ENCODE peak calls at places on chromosomes 12 and 14, in ten cellular contexts. One of them, this sample, is unnamed.

GRCh38 chr14:59161571-59162175 is 26.8 kb upstream of the DAAM1 start:
- DNase-seq in activated B cell treated with CpG ODN at 0.5 μM for 24 hours: no peak
- DNase-seq in nephron progenitor cell: peak
- DNase-seq in uterus: peak
- DNase-seq in astrocyte of the cerebellum: peak
- DNase-seq in pancreas: no peak
- DNase-seq in GM13977: peak
- DNase-seq in HepG2: peak
- DNase-seq in dorsolateral prefrontal cortex: no peak
- DNase-seq in PC-3: peak
- DNase-seq in this sample: peak

GRCh38 chr12:21296751-21297406 is 37.8 kb downstream of the SLCO1A2 start:
- DNase-seq in activated B cell treated with CpG ODN at 0.5 μM for 24 hours: no peak
- DNase-seq in nephron progenitor cell: peak
- DNase-seq in uterus: no peak
- DNase-seq in astrocyte of the cerebellum: peak
- DNase-seq in pancreas: peak
- DNase-seq in GM13977: peak
- DNase-seq in HepG2: no peak
- DNase-seq in dorsolateral prefrontal cortex: no peak
- DNase-seq in PC-3: peak
- DNase-seq in this sample: peak

GRCh38 chr12:63792333-63792732 is 12.6 kb downstream of the RXYLT1 start:
- DNase-seq in activated B cell treated with CpG ODN at 0.5 μM for 24 hours: no peak
- DNase-seq in nephron progenitor cell: no peak
- DNase-seq in uterus: no peak
- DNase-seq in astrocyte of the cerebellum: no peak
- DNase-seq in pancreas: no peak
- DNase-seq in GM13977: no peak
- DNase-seq in HepG2: no peak
- DNase-seq in dorsolateral prefrontal cortex: no peak
- DNase-seq in PC-3: no peak
- DNase-seq in this sample: no peak

GRCh38 chr14:75389679-75390078 is 38.1 kb upstream of the JDP2 start:
- DNase-seq in activated B cell treated with CpG ODN at 0.5 μM for 24 hours: no peak
- DNase-seq in nephron progenitor cell: no peak
- DNase-seq in uterus: no peak
- DNase-seq in astrocyte of the cerebellum: no peak
- DNase-seq in pancreas: no peak
- DNase-seq in GM13977: no peak
- DNase-seq in HepG2: no peak
- DNase-seq in dorsolateral prefrontal cortex: no peak
- DNase-seq in PC-3: peak
- DNase-seq in this sample: no peak

GRCh38 chr14:32648434-32648833 is 290.2 kb upstream of the NPAS3 start:
- DNase-seq in activated B cell treated with CpG ODN at 0.5 μM for 24 hours: no peak
- DNase-seq in nephron progenitor cell: no peak
- DNase-seq in uterus: no peak
- DNase-seq in astrocyte of the cerebellum: no peak
- DNase-seq in pancreas: no peak
- DNase-seq in GM13977: no peak
- DNase-seq in HepG2: no peak
- DNase-seq in dorsolateral prefrontal cortex: no peak
- DNase-seq in PC-3: peak
- DNase-seq in this sample: no peak

GRCh38 chr12:10212623-10213131 is at the start of gene GABARAPL1:
- DNase-seq in activated B cell treated with CpG ODN at 0.5 μM for 24 hours: peak
- DNase-seq in nephron progenitor cell: peak
- DNase-seq in uterus: peak
- DNase-seq in astrocyte of the cerebellum: peak
- DNase-seq in pancreas: peak
- DNase-seq in GM13977: peak
- DNase-seq in HepG2: peak
- DNase-seq in dorsolateral prefrontal cortex: peak
- DNase-seq in PC-3: peak
- DNase-seq in this sample: peak

GRCh38 chr14:26276757-26277156 is 321.1 kb downstream of the NOVA1 start:
- DNase-seq in activated B cell treated with CpG ODN at 0.5 μM for 24 hours: no peak
- DNase-seq in nephron progenitor cell: peak
- DNase-seq in uterus: no peak
- DNase-seq in astrocyte of the cerebellum: no peak
- DNase-seq in pancreas: no peak
- DNase-seq in GM13977: no peak
- DNase-seq in HepG2: no peak
- DNase-seq in dorsolateral prefrontal cortex: no peak
- DNase-seq in PC-3: peak
- DNase-seq in this sample: no peak

GRCh38 chr12:132236129-132236929 is 92.1 kb downstream of the NOC4L start:
- DNase-seq in activated B cell treated with CpG ODN at 0.5 μM for 24 hours: no peak
- DNase-seq in nephron progenitor cell: no peak
- DNase-seq in uterus: no peak
- DNase-seq in astrocyte of the cerebellum: no peak
- DNase-seq in pancreas: no peak
- DNase-seq in GM13977: no peak
- DNase-seq in HepG2: no peak
- DNase-seq in dorsolateral prefrontal cortex: no peak
- DNase-seq in PC-3: no peak
- DNase-seq in this sample: no peak

GRCh38 chr14:102697125-102697900 is 79.9 kb upstream of the TRAF3 start:
- DNase-seq in activated B cell treated with CpG ODN at 0.5 μM for 24 hours: no peak
- DNase-seq in nephron progenitor cell: no peak
- DNase-seq in uterus: no peak
- DNase-seq in astrocyte of the cerebellum: no peak
- DNase-seq in pancreas: no peak
- DNase-seq in GM13977: no peak
- DNase-seq in HepG2: peak
- DNase-seq in dorsolateral prefrontal cortex: no peak
- DNase-seq in PC-3: peak
- DNase-seq in this sample: no peak

GRCh38 chr12:55972906-55973597 is 826 bp upstream of the RAB5B start:
- DNase-seq in activated B cell treated with CpG ODN at 0.5 μM for 24 hours: no peak
- DNase-seq in nephron progenitor cell: no peak
- DNase-seq in uterus: no peak
- DNase-seq in astrocyte of the cerebellum: no peak
- DNase-seq in pancreas: no peak
- DNase-seq in GM13977: no peak
- DNase-seq in HepG2: no peak
- DNase-seq in dorsolateral prefrontal cortex: no peak
- DNase-seq in PC-3: no peak
- DNase-seq in this sample: no peak

GRCh38 chr14:61476737-61477410 is 155.5 kb downstream of the PRKCH start:
- DNase-seq in activated B cell treated with CpG ODN at 0.5 μM for 24 hours: no peak
- DNase-seq in nephron progenitor cell: no peak
- DNase-seq in uterus: peak
- DNase-seq in astrocyte of the cerebellum: peak
- DNase-seq in pancreas: no peak
- DNase-seq in GM13977: peak
- DNase-seq in HepG2: no peak
- DNase-seq in dorsolateral prefrontal cortex: no peak
- DNase-seq in PC-3: no peak
- DNase-seq in this sample: no peak

GRCh38 chr14:61476105-61476736 is 154.8 kb downstream of the PRKCH start:
- DNase-seq in activated B cell treated with CpG ODN at 0.5 μM for 24 hours: no peak
- DNase-seq in nephron progenitor cell: no peak
- DNase-seq in uterus: no peak
- DNase-seq in astrocyte of the cerebellum: no peak
- DNase-seq in pancreas: no peak
- DNase-seq in GM13977: no peak
- DNase-seq in HepG2: no peak
- DNase-seq in dorsolateral prefrontal cortex: no peak
- DNase-seq in PC-3: no peak
- DNase-seq in this sample: no peak

GRCh38 chr14:61479746-61480502 is 158.5 kb downstream of the PRKCH start:
- DNase-seq in activated B cell treated with CpG ODN at 0.5 μM for 24 hours: no peak
- DNase-seq in nephron progenitor cell: no peak
- DNase-seq in uterus: no peak
- DNase-seq in astrocyte of the cerebellum: no peak
- DNase-seq in pancreas: no peak
- DNase-seq in GM13977: no peak
- DNase-seq in HepG2: no peak
- DNase-seq in dorsolateral prefrontal cortex: no peak
- DNase-seq in PC-3: peak
- DNase-seq in this sample: no peak

GRCh38 chr14:61478971-61479473 is 157.6 kb downstream of the PRKCH start:
- DNase-seq in activated B cell treated with CpG ODN at 0.5 μM for 24 hours: no peak
- DNase-seq in nephron progenitor cell: no peak
- DNase-seq in uterus: no peak
- DNase-seq in astrocyte of the cerebellum: no peak
- DNase-seq in pancreas: no peak
- DNase-seq in GM13977: no peak
- DNase-seq in HepG2: no peak
- DNase-seq in dorsolateral prefrontal cortex: no peak
- DNase-seq in PC-3: no peak
- DNase-seq in this sample: peak

DNA sequence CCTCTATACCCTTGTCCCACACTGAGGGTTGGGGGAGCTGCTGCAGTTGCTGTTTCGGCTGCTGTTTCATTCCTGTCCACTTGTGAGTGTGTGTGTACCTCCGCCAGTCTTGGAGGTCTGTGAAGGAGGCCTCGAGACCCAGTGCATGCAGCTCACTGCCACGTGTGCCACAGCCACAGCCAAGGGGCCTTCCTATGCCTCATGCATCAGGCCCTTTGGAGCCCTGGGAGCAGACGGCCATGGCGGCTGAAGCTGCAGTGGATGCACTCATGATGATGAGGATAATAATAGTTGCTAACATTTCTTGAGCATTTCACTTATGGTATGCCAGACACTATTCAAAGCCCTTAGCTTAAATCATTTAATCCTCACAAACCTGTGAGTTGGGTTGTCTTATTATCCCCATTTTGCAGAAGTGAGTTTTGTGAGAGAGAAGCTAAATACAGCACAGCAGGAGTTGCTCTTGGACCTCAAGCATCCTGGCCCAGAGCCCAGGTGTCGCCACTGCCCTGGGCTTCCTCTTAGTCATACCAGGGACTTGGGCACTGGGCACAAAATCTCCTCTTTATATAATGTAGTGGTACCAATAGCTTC is 156.6 kb downstream of the PRKCH start:
- DNase-seq in activated B cell treated with CpG ODN at 0.5 μM for 24 hours: no peak
- DNase-seq in nephron progenitor cell: no peak
- DNase-seq in uterus: no peak
- DNase-seq in astrocyte of the cerebellum: no peak
- DNase-seq in pancreas: peak
- DNase-seq in GM13977: no peak
- DNase-seq in HepG2: no peak
- DNase-seq in dorsolateral prefrontal cortex: peak
- DNase-seq in PC-3: peak
- DNase-seq in this sample: no peak
- TF ChIP-seq CTCF in activated B cell treated with CpG ODN at 0.5 μM for 24 hours: no peak
- TF ChIP-seq CTCF in nephron progenitor cell: no peak
- TF ChIP-seq CTCF in uterus: no peak
- TF ChIP-seq CTCF in astrocyte of the cerebellum: no peak
- TF ChIP-seq CTCF in pancreas: no peak
- TF ChIP-seq CTCF in GM13977: no peak
- TF ChIP-seq CTCF in HepG2: no peak
- TF ChIP-seq CTCF in dorsolateral prefrontal cortex: no peak
- TF ChIP-seq CTCF in PC-3: peak
- TF ChIP-seq CTCF in this sample: no peak

DNA sequence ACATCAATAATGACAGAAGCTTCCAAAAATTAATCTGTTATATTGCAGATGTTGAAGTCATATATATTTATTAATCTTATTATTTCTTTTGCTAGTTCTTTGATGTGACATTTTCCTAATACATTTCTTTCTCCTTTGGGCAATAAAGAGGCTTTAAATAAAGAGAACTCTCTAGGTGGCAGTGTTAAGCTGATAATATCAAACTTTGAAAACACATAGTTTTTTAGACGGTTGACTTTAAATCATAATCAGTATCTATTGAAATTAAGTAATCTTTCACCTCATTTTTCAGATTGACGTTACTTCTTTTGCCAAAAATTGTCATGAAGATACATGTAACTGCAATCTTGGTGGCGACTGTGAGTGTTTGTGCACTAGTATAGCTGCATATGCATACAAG is 130.9 kb upstream of the PTPRQ start:
- DNase-seq in activated B cell treated with CpG ODN at 0.5 μM for 24 hours: no peak
- DNase-seq in nephron progenitor cell: no peak
- DNase-seq in uterus: no peak
- DNase-seq in astrocyte of the cerebellum: no peak
- DNase-seq in pancreas: no peak
- DNase-seq in GM13977: no peak
- DNase-seq in HepG2: no peak
- DNase-seq in dorsolateral prefrontal cortex: no peak
- DNase-seq in PC-3: peak
- DNase-seq in this sample: no peak
- TF ChIP-seq CTCF in activated B cell treated with CpG ODN at 0.5 μM for 24 hours: no peak
- TF ChIP-seq CTCF in nephron progenitor cell: no peak
- TF ChIP-seq CTCF in uterus: no peak
- TF ChIP-seq CTCF in astrocyte of the cerebellum: no peak
- TF ChIP-seq CTCF in pancreas: no peak
- TF ChIP-seq CTCF in GM13977: no peak
- TF ChIP-seq CTCF in HepG2: no peak
- TF ChIP-seq CTCF in dorsolateral prefrontal cortex: no peak
- TF ChIP-seq CTCF in PC-3: peak
- TF ChIP-seq CTCF in this sample: no peak

GRCh38 chr14:53810221-53810620 is 146.4 kb downstream of the BMP4 start:
- DNase-seq in activated B cell treated with CpG ODN at 0.5 μM for 24 hours: no peak
- DNase-seq in nephron progenitor cell: no peak
- DNase-seq in uterus: no peak
- DNase-seq in astrocyte of the cerebellum: no peak
- DNase-seq in pancreas: no peak
- DNase-seq in GM13977: no peak
- DNase-seq in HepG2: no peak
- DNase-seq in dorsolateral prefrontal cortex: no peak
- DNase-seq in PC-3: no peak
- DNase-seq in this sample: no peak

GRCh38 chr14:53807108-53807507 is 149.5 kb downstream of the BMP4 start:
- DNase-seq in activated B cell treated with CpG ODN at 0.5 μM for 24 hours: no peak
- DNase-seq in nephron progenitor cell: no peak
- DNase-seq in uterus: no peak
- DNase-seq in astrocyte of the cerebellum: no peak
- DNase-seq in pancreas: no peak
- DNase-seq in GM13977: no peak
- DNase-seq in HepG2: no peak
- DNase-seq in dorsolateral prefrontal cortex: no peak
- DNase-seq in PC-3: no peak
- DNase-seq in this sample: no peak

GRCh38 chr14:53808042-53808441 is 148.6 kb downstream of the BMP4 start:
- DNase-seq in activated B cell treated with CpG ODN at 0.5 μM for 24 hours: no peak
- DNase-seq in nephron progenitor cell: no peak
- DNase-seq in uterus: no peak
- DNase-seq in astrocyte of the cerebellum: no peak
- DNase-seq in pancreas: no peak
- DNase-seq in GM13977: no peak
- DNase-seq in HepG2: no peak
- DNase-seq in dorsolateral prefrontal cortex: no peak
- DNase-seq in PC-3: no peak
- DNase-seq in this sample: no peak

GRCh38 chr14:53807580-53807979 is 149.0 kb downstream of the BMP4 start:
- DNase-seq in activated B cell treated with CpG ODN at 0.5 μM for 24 hours: no peak
- DNase-seq in nephron progenitor cell: no peak
- DNase-seq in uterus: peak
- DNase-seq in astrocyte of the cerebellum: no peak
- DNase-seq in pancreas: no peak
- DNase-seq in GM13977: no peak
- DNase-seq in HepG2: peak
- DNase-seq in dorsolateral prefrontal cortex: no peak
- DNase-seq in PC-3: peak
- DNase-seq in this sample: no peak
- TF ChIP-seq CTCF in activated B cell treated with CpG ODN at 0.5 μM for 24 hours: no peak
- TF ChIP-seq CTCF in nephron progenitor cell: no peak
- TF ChIP-seq CTCF in uterus: no peak
- TF ChIP-seq CTCF in astrocyte of the cerebellum: no peak
- TF ChIP-seq CTCF in pancreas: no peak
- TF ChIP-seq CTCF in GM13977: no peak
- TF ChIP-seq CTCF in HepG2: no peak
- TF ChIP-seq CTCF in dorsolateral prefrontal cortex: no peak
- TF ChIP-seq CTCF in PC-3: no peak
- TF ChIP-seq CTCF in this sample: no peak

GRCh38 chr12:52874573-52875435 is 26.0 kb upstream of the KRT78 start:
- DNase-seq in activated B cell treated with CpG ODN at 0.5 μM for 24 hours: no peak
- DNase-seq in nephron progenitor cell: no peak
- DNase-seq in uterus: no peak
- DNase-seq in astrocyte of the cerebellum: no peak
- DNase-seq in pancreas: no peak
- DNase-seq in GM13977: no peak
- DNase-seq in HepG2: no peak
- DNase-seq in dorsolateral prefrontal cortex: no peak
- DNase-seq in PC-3: peak
- DNase-seq in this sample: no peak
- TF ChIP-seq CTCF in activated B cell treated with CpG ODN at 0.5 μM for 24 hours: no peak
- TF ChIP-seq CTCF in nephron progenitor cell: no peak
- TF ChIP-seq CTCF in uterus: no peak
- TF ChIP-seq CTCF in astrocyte of the cerebellum: no peak
- TF ChIP-seq CTCF in pancreas: no peak
- TF ChIP-seq CTCF in GM13977: no peak
- TF ChIP-seq CTCF in HepG2: no peak
- TF ChIP-seq CTCF in dorsolateral prefrontal cortex: no peak
- TF ChIP-seq CTCF in PC-3: no peak
- TF ChIP-seq CTCF in this sample: no peak